ENCODE peak calls at places on chromosome 20, in four cellular contexts. B is HCT116, V is GM12892, K is suprapubic skin. L is an unnamed sample.

GRCh38 chr20:48893374-48893773 is 28.1 kb upstream of the ARFGEF2 start:
- DNase-seq in K (no peak), B (no peak), V (no peak), L (no peak)

GRCh38 chr20:36461600-36462439 is 79.5 kb upstream of the MYL9 start:
- DNase-seq in V (no peak), B (no peak), K (peak), L (peak)

GRCh38 chr20:31693987-31694661 is 28.5 kb downstream of the BCL2L1 start:
- DNase-seq in B (no peak), V (no peak), K (no peak), L (no peak)

GRCh38 chr20:10798811-10799210 is 125.0 kb upstream of the JAG1 start:
- DNase-seq in B (no peak), K (no peak), V (no peak), L (no peak)

GRCh38 chr20:36470482-36471062 is 70.7 kb upstream of the MYL9 start:
- DNase-seq in V (no peak), B (no peak), K (no peak), L (no peak)

GRCh38 chr20:53869466-53870258 is 200.7 kb downstream of the BCAS1 start:
- DNase-seq in B (peak), K (no peak), V (no peak), L (peak)

GRCh38 chr20:57293998-57294397 is 27.6 kb upstream of the BMP7 start:
- DNase-seq in B (no peak), K (no peak), V (no peak), L (no peak)

GRCh38 chr20:4444404-4444803 is 277.3 kb upstream of the PRND start:
- DNase-seq in B (no peak), V (no peak), K (no peak), L (no peak)

GRCh38 chr20:63441777-63442493 is 30.5 kb downstream of the KCNQ2 start:
- DNase-seq in B (peak), K (no peak), V (peak), L (peak)

GRCh38 chr20:51563141-51563596 is 20.6 kb upstream of the NFATC2 start:
- DNase-seq in B (no peak), K (no peak), V (no peak), L (no peak)

GRCh38 chr20:51341581-51341980 is 200.9 kb downstream of the NFATC2 start:
- DNase-seq in V (no peak), K (no peak), B (no peak), L (no peak)

GRCh38 chr20:17618673-17619013 is 48.8 kb downstream of the DSTN start:
- DNase-seq in V (no peak), K (no peak), B (no peak), L (no peak)

GRCh38 chr20:62708591-62709536 is at the start of gene NTSR1:
- DNase-seq in B (no peak), V (no peak), K (no peak), L (no peak)

GRCh38 chr20:50163570-50164317 is 10.2 kb upstream of the PEDS1 start:
- DNase-seq in V (no peak), K (peak), B (no peak), L (no peak)

GRCh38 chr20:56522311-56522710 is 2.2 kb upstream of the FAM209A start:
- DNase-seq in K (no peak), B (no peak), V (no peak), L (no peak)

GRCh38 chr20:23179766-23180403 is 93.8 kb upstream of the CD93 start:
- DNase-seq in B (no peak), V (no peak), K (no peak), L (no peak)

GRCh38 chr20:5689451-5689850 is 60.8 kb upstream of the SHLD1 start:
- DNase-seq in B (no peak), K (no peak), V (no peak), L (no peak)

GRCh38 chr20:53164072-53164471 is 191.9 kb downstream of the TSHZ2 start:
- DNase-seq in B (no peak), K (no peak), V (no peak), L (no peak)

GRCh38 chr20:43541214-43541613 is 17.6 kb upstream of the SGK2 start:
- DNase-seq in B (no peak), K (no peak), V (no peak), L (no peak)

GRCh38 chr20:38751360-38751976 is 3.2 kb downstream of the ACTR5 start:
- DNase-seq in K (no peak), V (no peak), B (peak), L (no peak)

DNA sequence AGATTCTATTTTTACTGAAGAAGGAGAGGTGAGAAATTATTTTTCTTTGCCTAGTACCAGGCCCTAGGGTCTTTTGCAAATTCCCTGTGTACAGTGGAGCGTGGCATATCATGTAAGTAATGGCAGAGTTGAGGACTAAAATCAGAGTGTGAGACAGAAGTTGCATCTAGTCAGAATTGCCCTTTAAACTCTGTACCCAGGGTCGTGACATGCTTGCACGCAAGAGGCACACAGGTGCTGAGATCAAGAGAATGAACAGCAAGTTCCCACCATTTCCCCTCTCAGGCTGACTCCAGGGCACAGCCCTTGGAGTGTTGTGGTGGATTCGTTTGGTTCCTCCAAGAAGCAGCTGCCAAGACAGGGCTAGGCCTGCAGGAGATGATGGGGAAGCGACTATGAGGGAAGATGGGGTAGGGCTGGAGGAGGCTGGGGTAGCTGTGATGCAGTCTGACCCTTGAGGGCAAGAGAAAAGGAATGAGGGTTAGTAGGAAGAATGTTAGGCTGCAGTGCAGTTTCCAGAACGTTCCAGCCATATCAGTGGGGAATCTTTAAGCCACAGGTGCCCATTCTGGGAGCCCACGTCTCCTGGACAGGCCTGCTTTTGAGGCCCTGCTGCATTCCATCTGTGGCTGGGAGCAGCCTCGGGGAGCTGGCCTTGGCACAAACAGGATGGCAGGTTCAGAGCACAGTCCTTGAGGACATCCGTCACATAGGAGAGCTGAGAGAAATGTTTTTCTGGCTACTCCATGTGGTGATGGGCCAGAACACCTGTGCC is 6.9 kb downstream of the NELFCD start:
- DNase-seq in B (no peak), K (peak), V (no peak), L (peak)
- TF ChIP-seq POLR2AphosphoS5 in B (no peak), K (no peak), V (no peak), L (no peak)

GRCh38 chr20:45410887-45411286 is 2.8 kb downstream of the DBNDD2 start:
- DNase-seq in B (no peak), K (no peak), V (no peak), L (no peak)
- TF ChIP-seq POLR2AphosphoS5 in B (no peak), K (no peak), V (no peak), L (no peak)

DNA sequence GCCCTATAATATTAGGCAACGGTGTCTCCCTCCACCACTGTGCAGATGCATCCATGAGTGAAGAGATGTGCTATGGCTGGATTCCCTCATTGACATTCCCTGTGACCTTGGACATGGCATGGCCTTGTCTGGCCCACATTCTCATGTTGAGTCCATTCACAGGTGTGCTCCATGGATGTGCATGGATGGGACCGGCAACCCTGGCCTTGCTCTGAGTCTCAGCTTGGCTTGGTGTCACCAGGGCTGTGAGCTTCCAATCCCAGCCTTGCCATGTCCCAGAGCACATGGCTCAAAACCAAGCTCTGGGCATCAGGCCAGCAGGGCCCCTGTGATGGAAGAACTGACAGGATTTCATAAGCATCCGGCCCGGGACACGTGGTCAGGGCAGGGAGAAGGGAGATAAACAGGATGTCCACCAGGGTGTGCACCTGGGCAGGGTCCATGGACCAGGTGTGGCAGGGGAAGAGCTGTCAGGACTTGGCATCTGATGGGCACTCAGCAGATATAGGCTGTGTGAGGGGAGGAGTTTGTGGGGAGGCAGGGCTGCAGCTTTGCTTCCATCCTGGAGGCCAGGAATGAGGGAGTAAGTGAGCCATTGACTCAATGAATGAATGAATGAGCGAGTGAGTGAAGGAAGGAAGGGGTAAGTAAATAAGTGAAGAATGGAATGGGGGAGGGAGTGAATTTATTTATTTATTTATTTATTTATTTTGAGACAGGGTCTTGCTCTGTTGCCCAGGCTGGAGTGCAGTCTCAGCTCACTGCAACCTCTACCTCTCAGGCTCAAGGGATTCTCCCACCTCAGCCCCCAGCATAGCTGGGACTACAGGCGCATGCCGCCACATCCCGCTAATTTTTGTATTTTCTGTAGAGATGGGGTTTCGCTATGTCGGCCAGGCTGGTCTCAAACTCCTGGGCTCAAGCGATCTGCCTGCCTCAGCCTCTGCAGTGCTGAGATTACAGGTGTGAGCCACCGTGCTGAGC is 15.7 kb downstream of the NRSN2 start:
- DNase-seq in K (peak), V (no peak), B (peak), L (peak)
- TF ChIP-seq POLR2AphosphoS5 in K (no peak), V (no peak), B (peak), L (no peak)

GRCh38 chr20:34578040-34578439 is 19.5 kb downstream of the MAP1LC3A start:
- DNase-seq in K (no peak), B (no peak), V (no peak), L (no peak)

GRCh38 chr20:34579936-34580587 is 21.5 kb downstream of the MAP1LC3A start:
- DNase-seq in K (no peak), B (no peak), V (no peak), L (peak)

GRCh38 chr20:34580588-34580940 is 22.0 kb downstream of the MAP1LC3A start:
- DNase-seq in B (no peak), K (no peak), V (no peak), L (no peak)

GRCh38 chr20:34578521-34579147 is 20.1 kb downstream of the MAP1LC3A start:
- DNase-seq in B (no peak), K (no peak), V (no peak), L (no peak)

GRCh38 chr20:34579191-34579661 is 20.7 kb downstream of the MAP1LC3A start:
- DNase-seq in K (no peak), B (peak), V (no peak), L (peak)
- TF ChIP-seq POLR2AphosphoS5 in K (no peak), B (no peak), V (no peak), L (peak)

GRCh38 chr20:13009682-13010406 is 1.1 kb downstream of the SPTLC3 start:
- DNase-seq in V (peak), K (no peak), B (no peak), L (no peak)
- TF ChIP-seq POLR2AphosphoS5 in V (no peak), K (no peak), B (no peak), L (peak)

L was measured in stomach.